ENCODE peak calls at places on chromosome 20, in eight cellular contexts. T, Z, B, R, N, P, O and I are unnamed samples.

GRCh38 chr20:2237059-2237458 is 58.7 kb upstream of the TGM3 start:
- DNase-seq in O (no peak), Z (no peak), B (no peak), P (peak; percentile 64), T (peak; percentile 51), N (peak; percentile 89), R (peak; percentile 17), I (peak; percentile 58)

GRCh38 chr20:48685300-48685699 is 142.5 kb downstream of the PREX1 start:
- DNase-seq in N (no peak), T (no peak), Z (no peak), B (no peak), P (no peak), O (no peak), R (no peak), I (peak; percentile 6)

GRCh38 chr20:12047838-12048432 is 130.2 kb downstream of the BTBD3 start:
- DNase-seq in R (no peak), O (no peak), Z (no peak), P (no peak), B (no peak), T (no peak), N (no peak), I (no peak)

GRCh38 chr20:31819083-31819784 is at the start of gene MYLK2:
- DNase-seq in T (no peak), Z (no peak), B (no peak), N (no peak), R (no peak), O (no peak), P (peak; percentile 75), I (peak; percentile 70)

GRCh38 chr20:59972037-59972801 is 14.0 kb downstream of the CDH26 start:
- DNase-seq in B (no peak), O (no peak), R (no peak), T (no peak), Z (no peak), N (peak; percentile 91), P (no peak), I (no peak)

GRCh38 chr20:3168079-3168828 is 5.1 kb downstream of the LZTS3 start:
- DNase-seq in T (no peak), R (no peak), N (no peak), P (peak; percentile 64), B (peak; percentile 86), O (peak; percentile 63), Z (no peak), I (peak; percentile 68)

GRCh38 chr20:33503564-33503963 is 13.7 kb downstream of the CBFA2T2 start:
- DNase-seq in O (no peak), R (no peak), Z (no peak), N (no peak), T (no peak), B (no peak), P (no peak), I (no peak)

GRCh38 chr20:46688151-46689081 is 828 bp downstream of the TP53RK start:
- DNase-seq in T (no peak), B (no peak), R (no peak), Z (no peak), O (peak; percentile 80), P (no peak), N (peak; percentile 62), I (no peak)

GRCh38 chr20:7893019-7893730 is 47.1 kb downstream of the HAO1 start:
- DNase-seq in O (no peak), Z (no peak), N (peak; percentile 14), P (no peak), T (no peak), R (no peak), B (no peak), I (no peak)

GRCh38 chr20:64266988-64267387 is 11.4 kb downstream of the PCMTD2 start:
- DNase-seq in P (no peak), N (no peak), T (no peak), R (no peak), B (no peak), O (no peak), Z (no peak), I (no peak)

GRCh38 chr20:10447028-10447427 is 11.9 kb downstream of the SLX4IP start:
- DNase-seq in N (peak; percentile 83), R (no peak), Z (peak; percentile 82), O (no peak), P (no peak), B (peak; percentile 32), T (no peak), I (no peak)

GRCh38 chr20:58875541-58876134 is 23.1 kb downstream of the GNAS start:
- DNase-seq in R (no peak), P (no peak), N (peak; percentile 94), O (no peak), Z (no peak), B (no peak), T (no peak), I (no peak)

GRCh38 chr20:47274449-47275108 is 81.9 kb downstream of the ZMYND8 start:
- DNase-seq in R (no peak), B (peak; percentile 71), P (no peak), T (no peak), N (peak; percentile 97), Z (peak; percentile 54), O (peak; percentile 14), I (no peak)

GRCh38 chr20:43920797-43921196 is 6.1 kb downstream of the TOX2 start:
- DNase-seq in T (no peak), N (no peak), Z (no peak), O (no peak), B (no peak), P (no peak), R (no peak), I (no peak)

GRCh38 chr20:43923322-43923721 is 8.7 kb downstream of the TOX2 start:
- DNase-seq in P (no peak), O (no peak), N (no peak), T (no peak), B (no peak), Z (no peak), R (no peak), I (no peak)

GRCh38 chr20:43922614-43923013 is 8.0 kb downstream of the TOX2 start:
- DNase-seq in P (no peak), T (no peak), R (no peak), N (no peak), Z (no peak), O (no peak), B (no peak), I (no peak)

GRCh38 chr20:43919686-43920403 is 5.2 kb downstream of the TOX2 start:
- DNase-seq in O (no peak), T (no peak), R (no peak), N (no peak), B (no peak), P (no peak), Z (no peak), I (no peak)

DNA sequence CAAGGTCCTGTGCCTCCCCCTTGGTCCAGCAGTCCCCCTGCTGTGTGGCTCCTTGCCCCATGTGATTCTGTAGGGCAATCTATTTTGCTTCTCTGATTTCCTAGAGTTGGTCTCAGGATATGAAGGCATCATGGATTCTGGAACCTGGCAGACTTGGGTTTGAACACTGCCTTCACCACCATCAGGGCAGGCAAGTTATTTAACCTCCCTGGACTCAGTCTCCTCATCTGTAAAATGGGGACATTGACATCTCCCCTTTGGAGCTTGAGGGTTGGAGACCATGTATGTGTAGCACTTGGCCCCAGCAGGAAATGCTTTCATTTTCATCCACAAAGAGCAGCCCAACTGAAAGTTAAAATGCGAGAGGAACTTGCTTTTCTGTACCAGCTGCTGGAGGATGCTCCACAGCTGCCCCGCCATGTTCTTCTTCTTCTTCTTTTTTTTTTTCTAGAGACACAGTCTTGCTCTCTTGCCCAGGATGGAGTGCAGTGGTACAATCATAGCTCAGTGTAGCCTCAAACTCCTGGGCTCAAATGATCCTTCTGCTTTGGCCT is 6.7 kb downstream of the TOX2 start:
- DNase-seq in P (no peak), Z (peak; percentile 54), O (no peak), B (no peak), T (no peak), R (no peak), N (no peak), I (no peak)
- H3K27ac ChIP-seq in P (no peak overlapping the region), Z (no peak overlapping the region), O (no peak overlapping the region), B (no peak overlapping the region), T (no peak overlapping the region), R (no peak overlapping the region), N (no peak overlapping the region), I (no peak overlapping the region)

DNA sequence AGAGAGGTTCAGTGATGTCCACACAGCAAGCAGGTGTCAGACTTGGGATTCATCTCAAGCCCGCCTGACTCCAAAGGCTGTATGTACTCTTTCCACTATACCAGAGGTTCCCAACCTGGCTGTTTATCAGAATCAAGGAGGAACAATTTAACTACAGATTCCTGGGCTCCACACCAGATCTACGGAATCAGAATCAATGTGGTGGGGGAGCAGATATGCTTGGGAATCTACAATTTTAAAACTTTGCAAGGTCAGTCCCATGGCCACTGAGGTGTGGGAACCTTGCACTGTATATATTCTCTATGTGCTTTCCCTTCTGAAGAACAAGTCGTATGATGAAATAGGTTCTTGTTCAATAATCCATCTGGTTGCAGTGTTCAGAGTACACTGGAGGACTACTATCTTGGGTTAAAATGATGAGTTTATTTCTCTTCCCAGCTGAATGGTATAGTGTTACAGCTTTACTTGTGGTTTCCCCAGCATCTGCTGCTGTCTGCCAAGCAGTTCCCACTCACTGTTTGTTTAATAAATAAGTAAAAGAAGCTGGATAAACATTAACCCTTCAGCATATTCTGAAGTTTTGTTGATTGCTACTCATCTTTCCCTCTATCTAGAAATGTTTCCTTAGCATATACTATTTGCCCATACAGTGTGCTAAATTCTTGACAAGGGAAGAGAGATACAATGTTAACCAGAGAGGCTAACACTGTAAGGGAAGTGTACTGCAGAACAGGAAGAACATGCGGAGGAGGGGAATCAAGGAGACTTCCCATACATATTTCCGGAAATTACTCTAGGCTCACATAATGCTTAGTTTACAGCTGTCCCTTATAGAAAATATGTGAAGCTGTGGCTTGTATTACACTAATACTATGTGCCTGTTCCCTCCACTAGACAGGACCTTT is 9.8 kb downstream of the TTI1 start:
- DNase-seq in T (no peak), N (no peak), O (no peak), P (no peak), B (peak; percentile 43), Z (no peak), R (no peak), I (no peak)
- H3K27ac ChIP-seq in T (no peak overlapping the region), N (no peak overlapping the region), O (no peak overlapping the region), P (no peak overlapping the region), B (peak overlapping the region; percentile 15), Z (no peak overlapping the region), R (no peak overlapping the region), I (no peak overlapping the region)

DNA sequence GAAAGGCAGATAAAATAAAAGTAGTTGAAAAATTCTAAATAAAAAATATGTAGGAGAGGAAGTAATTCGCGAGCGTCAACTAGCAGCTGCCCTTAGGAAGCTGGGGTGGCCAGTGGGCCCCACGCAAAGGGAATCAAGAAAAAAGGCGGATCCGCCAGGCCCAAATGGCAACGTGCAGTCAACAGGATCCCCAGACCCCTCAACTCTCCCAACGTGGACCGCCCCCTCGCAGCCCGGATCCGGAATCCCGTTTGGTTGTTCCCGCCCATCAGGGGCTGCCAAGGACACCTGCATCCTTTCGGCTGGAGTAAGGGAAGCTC is 296 bp downstream of the DZANK1 start:
- DNase-seq in Z (no peak), P (no peak), R (no peak), B (no peak), O (no peak), N (no peak), T (no peak), I (no peak)
- H3K27ac ChIP-seq in Z (peak overlapping the region; percentile 91), P (no peak overlapping the region), R (peak overlapping the region; percentile 77), B (peak overlapping the region; percentile 88), O (peak overlapping the region; percentile 86), N (peak overlapping the region; percentile 89), T (peak overlapping the region; percentile 84), I (no peak overlapping the region)

DNA sequence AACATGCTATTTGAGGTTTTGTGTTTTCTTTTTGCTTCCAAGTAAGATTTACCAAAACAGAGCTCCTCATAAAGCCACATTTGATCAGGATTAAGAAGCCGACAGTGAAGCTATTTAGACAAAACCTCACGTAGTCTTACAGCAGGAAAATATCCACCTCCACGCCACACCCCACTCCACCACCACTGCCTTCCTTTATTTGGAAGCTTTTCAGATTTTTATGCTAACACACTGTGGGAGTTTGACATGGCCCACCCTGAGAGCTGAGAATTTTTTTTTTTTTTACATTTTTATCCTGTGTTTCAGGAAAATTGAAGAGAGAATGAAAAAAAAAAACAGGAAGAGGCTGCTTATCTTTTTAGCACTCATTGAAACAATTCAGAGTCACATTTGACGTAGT is 104.8 kb upstream of the MC3R start:
- DNase-seq in P (no peak), R (no peak), Z (no peak), T (no peak), B (no peak), O (no peak), N (no peak), I (no peak)
- H3K27ac ChIP-seq in P (no peak overlapping the region), R (no peak overlapping the region), Z (no peak overlapping the region), T (no peak overlapping the region), B (no peak overlapping the region), O (no peak overlapping the region), N (no peak overlapping the region), I (no peak overlapping the region)